ENCODE peak calls at places on chromosomes 3 and 15, in six cellular contexts. M, T, N, Z, Y and I are unnamed samples.
A peak's percentile ranks its signal among the peaks of the same experiment; 100 is the strongest.

GRCh38 chr3:189419022-189419421 is 212.2 kb upstream of the TP63 start:
- DNase-seq in T (no peak), Y (no peak), N (peak; percentile 97), Z (peak; percentile 59), M (no peak), I (no peak)

GRCh38 chr3:184230081-184230602 is 757 bp downstream of the VWA5B2 start:
- DNase-seq in N (no peak), Z (no peak), Y (no peak), T (no peak), M (no peak), I (no peak)

GRCh38 chr3:18667552-18667951 is 242.4 kb upstream of the SATB1 start:
- DNase-seq in Y (no peak), N (no peak), T (no peak), Z (no peak), M (no peak), I (no peak)

GRCh38 chr3:24704496-24704895 is 209.8 kb upstream of the THRB start:
- DNase-seq in Z (peak; percentile 71), M (no peak), Y (peak; percentile 10), N (no peak), T (no peak), I (no peak)

GRCh38 chr15:74253276-74253921 is 17.3 kb downstream of the CCDC33 start:
- DNase-seq in Z (no peak), T (no peak), M (no peak), Y (no peak), N (peak; percentile 33), I (peak; percentile 22)

GRCh38 chr3:141091416-141091815 is 40.3 kb downstream of the SPSB4 start:
- DNase-seq in N (no peak), Y (no peak), T (no peak), M (no peak), Z (no peak), I (no peak)

GRCh38 chr15:88704791-88705768 is 66.3 kb downstream of the ISG20 start:
- DNase-seq in Y (peak; percentile 67), T (no peak), Z (peak; percentile 5), M (no peak), N (peak; percentile 12), I (no peak)

GRCh38 chr3:190382082-190382481 is 5.9 kb upstream of the CLDN16 start:
- DNase-seq in T (no peak), N (no peak), Z (peak; percentile 64), Y (peak; percentile 13), M (no peak), I (no peak)

GRCh38 chr15:70113304-70113700 is 15.6 kb upstream of the TLE3 start:
- DNase-seq in M (peak; percentile 58), N (no peak), Y (no peak), T (no peak), Z (no peak), I (no peak)

GRCh38 chr3:159854500-159855124 is 134.0 kb upstream of the IL12A start:
- DNase-seq in N (no peak), M (no peak), Y (peak; percentile 81), T (no peak), Z (peak; percentile 97), I (no peak)

GRCh38 chr15:58179206-58179605 is 41.0 kb downstream of the AQP9 start:
- DNase-seq in Y (no peak), T (no peak), Z (no peak), M (no peak), N (no peak), I (no peak)